ENCODE peak calls at places on chromosome 14, in ten cellular contexts. O is dermis blood vessel endothelial cell, Q is AG10803, W is HEK293T, H is HCEC 1CT, N is glutamatergic neuron, U is IMR-90, D is endodermal cell, F is aorta, G is HTR-8/SVneo. B is an unnamed sample.

GRCh38 chr14:73295198-73295796 is 58.0 kb downstream of the PAPLN start:
- DNase-seq in O (peak), Q (peak), W (peak), H (peak), N (no peak), U (peak), D (no peak), F (no peak), G (peak), B (peak)

GRCh38 chr14:28242895-28243294 is 523.7 kb upstream of the FOXG1 start:
- DNase-seq in O (no peak), Q (no peak), W (no peak), H (no peak), N (no peak), U (no peak), D (no peak), F (no peak), G (no peak), B (no peak)

GRCh38 chr14:89304972-89305703 is 111.9 kb downstream of the FOXN3 start:
- DNase-seq in O (peak), Q (peak), W (no peak), H (peak), N (no peak), U (peak), D (no peak), F (peak), G (no peak), B (peak)

GRCh38 chr14:44896275-44897040 is 65.3 kb downstream of the KLHL28 start:
- DNase-seq in O (no peak), Q (no peak), W (no peak), H (no peak), N (no peak), U (no peak), D (no peak), F (no peak), G (no peak), B (no peak)

GRCh38 chr14:83765200-83765599 is 1764.7 kb upstream of the FLRT2 start:
- DNase-seq in O (no peak), Q (no peak), W (no peak), H (no peak), N (no peak), U (no peak), D (no peak), F (no peak), G (no peak), B (no peak)

GRCh38 chr14:28755930-28756895 is 10.4 kb upstream of the FOXG1 start:
- DNase-seq in O (no peak), Q (no peak), W (no peak), H (no peak), N (no peak), U (no peak), D (peak), F (no peak), G (no peak), B (no peak)

GRCh38 chr14:85252011-85252410 is 277.9 kb upstream of the FLRT2 start:
- DNase-seq in O (peak), Q (peak), W (no peak), H (peak), N (no peak), U (peak), D (no peak), F (no peak), G (peak), B (peak)

GRCh38 chr14:49549881-49550280 is 36.3 kb downstream of the RPS29 start:
- DNase-seq in O (no peak), Q (peak), W (no peak), H (peak), N (no peak), U (peak), D (peak), F (no peak), G (no peak), B (peak)

GRCh38 chr14:91774138-91775096 is 42.5 kb upstream of the CATSPERB start:
- DNase-seq in O (no peak), Q (no peak), W (no peak), H (no peak), N (no peak), U (no peak), D (no peak), F (no peak), G (no peak), B (no peak)

GRCh38 chr14:101507306-101508150 is 53.8 kb upstream of the DIO3 start:
- DNase-seq in O (no peak), Q (no peak), W (no peak), H (no peak), N (peak), U (no peak), D (peak), F (peak), G (no peak), B (no peak)

GRCh38 chr14:91231446-91231845 is 13.1 kb downstream of the GPR68 start:
- DNase-seq in O (no peak), Q (peak), W (no peak), H (peak), N (no peak), U (peak), D (no peak), F (no peak), G (no peak), B (peak)

GRCh38 chr14:23864252-23864651 is 89.3 kb upstream of the DHRS4 start:
- DNase-seq in O (no peak), Q (no peak), W (no peak), H (no peak), N (peak), U (no peak), D (no peak), F (no peak), G (no peak), B (no peak)

GRCh38 chr14:50025776-50026175 is 90.6 kb downstream of the VCPKMT start:
- DNase-seq in O (no peak), Q (no peak), W (no peak), H (no peak), N (no peak), U (peak), D (no peak), F (no peak), G (no peak), B (peak)

GRCh38 chr14:76673261-76673660 is 88.0 kb upstream of the VASH1 start:
- DNase-seq in O (no peak), Q (no peak), W (no peak), H (no peak), N (no peak), U (no peak), D (no peak), F (no peak), G (no peak), B (no peak)

GRCh38 chr14:22547309-22547947 is 41.6 kb downstream of the DAD1 start:
- DNase-seq in O (peak), Q (peak), W (no peak), H (peak), N (no peak), U (no peak), D (no peak), F (peak), G (no peak), B (no peak)

GRCh38 chr14:55804198-55804553 is 224.2 kb downstream of the KTN1 start:
- DNase-seq in O (no peak), Q (no peak), W (no peak), H (no peak), N (no peak), U (no peak), D (no peak), F (no peak), G (no peak), B (no peak)

GRCh38 chr14:50762001-50762930 is 68.7 kb downstream of the NIN start:
- DNase-seq in O (no peak), Q (peak), W (no peak), H (peak), N (no peak), U (peak), D (no peak), F (no peak), G (peak), B (peak)

GRCh38 chr14:36512585-36513003 is 7.4 kb downstream of the NKX2-1 start:
- DNase-seq in O (no peak), Q (no peak), W (no peak), H (no peak), N (no peak), U (no peak), D (no peak), F (no peak), G (no peak), B (no peak)

B was measured in cardiac fibroblast.